ENCODE peak calls at places on chromosome 2, in ten cellular contexts. B is fibroblast of lung; P is pulmonary artery endothelial cell; M is left cardiac atrium; H is LoVo; X is naive thymus-derived CD8-positive, alpha-beta T cell; Y is HS-5; K is T-helper 1 cell; T is aorta; C is stimulated activated CD8-positive, alpha-beta memory T cell treated with anti-CD3 and anti-CD28 coated beads, Interleukin-7, amount 100 ng/mL, for 24 hours. D is an unnamed sample.

GRCh38 chr2:200575957-200576356 is 9.9 kb upstream of the AOX1 start:
- DNase-seq in K (no peak), B (no peak), T (no peak), H (peak; percentile 8), Y (no peak), M (no peak), P (no peak), C (no peak), X (no peak), D (no peak)

GRCh38 chr2:134683561-134684112 is 35.2 kb downstream of the TMEM163 start:
- DNase-seq in Y (no peak), B (peak; percentile 29), H (peak; percentile 1), X (no peak), K (no peak), C (no peak), T (no peak), P (peak; percentile 86), M (no peak), D (no peak)

GRCh38 chr2:149191915-149192314 is 138.5 kb upstream of the LYPD6 start:
- DNase-seq in M (no peak), H (no peak), P (no peak), T (no peak), B (no peak), C (no peak), X (no peak), Y (no peak), K (no peak), D (no peak)

GRCh38 chr2:45852450-45853150 is 201.1 kb downstream of the PRKCE start:
- DNase-seq in M (no peak), Y (no peak), C (no peak), H (no peak), P (no peak), K (no peak), X (no peak), T (no peak), B (no peak), D (no peak)

GRCh38 chr2:130749641-130750040 is 5.7 kb upstream of the AMER3 start:
- DNase-seq in C (no peak), B (no peak), P (no peak), K (no peak), M (no peak), H (no peak), X (no peak), Y (no peak), T (no peak), D (peak; percentile 0)

GRCh38 chr2:133975676-133976428 is 278.0 kb upstream of the MGAT5 start:
- DNase-seq in C (no peak), X (no peak), P (no peak), B (no peak), M (no peak), Y (no peak), K (no peak), H (no peak), T (no peak), D (no peak)

GRCh38 chr2:170006592-170007327 is 171.2 kb upstream of the MYO3B start:
- DNase-seq in T (no peak), M (no peak), Y (no peak), P (peak; percentile 36), B (no peak), H (no peak), C (no peak), X (no peak), K (no peak), D (no peak)

GRCh38 chr2:168592181-168592831 is 136.2 kb downstream of the CERS6 start:
- DNase-seq in K (no peak), Y (no peak), T (no peak), B (no peak), H (no peak), X (no peak), C (no peak), P (no peak), M (no peak), D (no peak)

GRCh38 chr2:226427538-226428307 is 371.9 kb downstream of the IRS1 start:
- DNase-seq in B (peak; percentile 97), Y (peak; percentile 93), P (no peak), T (no peak), K (no peak), C (no peak), M (no peak), X (no peak), H (peak; percentile 44), D (no peak)

GRCh38 chr2:182553483-182553882 is 126.6 kb upstream of the PDE1A start:
- DNase-seq in M (no peak), B (no peak), P (no peak), C (no peak), X (no peak), Y (no peak), T (no peak), K (no peak), H (no peak), D (no peak)

GRCh38 chr2:218281449-218281848 is 10.9 kb downstream of the TMBIM1 start:
- DNase-seq in P (no peak), B (peak; percentile 30), K (no peak), C (no peak), Y (no peak), H (no peak), X (no peak), T (no peak), M (peak; percentile 23), D (no peak)

GRCh38 chr2:54570925-54571694 is 115.0 kb downstream of the SPTBN1 start:
- DNase-seq in K (peak; percentile 55), M (peak; percentile 45), P (no peak), Y (peak; percentile 73), T (no peak), C (peak; percentile 55), B (peak; percentile 99), H (peak; percentile 53), X (peak; percentile 82), D (peak; percentile 37)

GRCh38 chr2:195390686-195391085 is 266.3 kb upstream of the SLC39A10 start:
- DNase-seq in T (no peak), X (no peak), M (no peak), K (no peak), C (no peak), P (no peak), Y (no peak), H (no peak), B (peak; percentile 39), D (no peak)

GRCh38 chr2:234595829-234596228 is 98.9 kb upstream of the ARL4C start:
- DNase-seq in Y (no peak), P (no peak), X (no peak), H (no peak), C (no peak), K (no peak), M (no peak), B (peak; percentile 97), T (no peak), D (no peak)

GRCh38 chr2:230075988-230076631 is 7.4 kb upstream of the SLC16A14 start:
- DNase-seq in B (no peak), M (no peak), X (no peak), H (no peak), C (no peak), P (no peak), K (no peak), T (no peak), Y (no peak), D (no peak)

GRCh38 chr2:62410015-62410453 is 96.0 kb downstream of the TMEM17 start:
- DNase-seq in K (no peak), B (no peak), P (no peak), T (no peak), C (no peak), X (no peak), H (no peak), Y (no peak), M (no peak), D (peak; percentile 70)

GRCh38 chr2:222756951-222757645 is 85.6 kb downstream of the MOGAT1 start:
- DNase-seq in K (no peak), X (no peak), P (no peak), Y (peak; percentile 91), H (peak; percentile 22), T (no peak), B (peak; percentile 91), C (no peak), M (no peak), D (no peak)

GRCh38 chr2:75200140-75200985 is 1.0 kb upstream of the TACR1 start:
- DNase-seq in M (peak; percentile 68), X (no peak), C (no peak), Y (no peak), K (no peak), P (no peak), B (peak; percentile 58), H (no peak), T (peak; percentile 87), D (peak; percentile 72)

GRCh38 chr2:43082111-43082877 is 144.1 kb downstream of the ZFP36L2 start:
- DNase-seq in M (peak; percentile 76), T (peak; percentile 73), P (no peak), B (peak; percentile 86), H (no peak), Y (no peak), X (peak; percentile 26), K (no peak), C (no peak), D (peak; percentile 32)

GRCh38 chr2:55811048-55811447 is 112.5 kb downstream of the EFEMP1 start:
- DNase-seq in Y (no peak), C (no peak), M (no peak), B (no peak), H (no peak), P (no peak), K (no peak), X (no peak), T (no peak), D (no peak)

GRCh38 chr2:219630770-219631405 is 3.5 kb downstream of the SLC4A3 start:
- DNase-seq in Y (no peak), M (peak; percentile 83), K (no peak), H (no peak), C (no peak), X (no peak), P (no peak), B (no peak), T (peak; percentile 70), D (peak; percentile 46)

GRCh38 chr2:230861564-230862255 is 3.0 kb upstream of the ITM2C start:
- DNase-seq in B (no peak), K (no peak), T (no peak), M (no peak), H (no peak), Y (no peak), P (no peak), X (no peak), C (no peak), D (no peak)

GRCh38 chr2:41853427-41854191 is 194.2 kb upstream of the PKDCC start:
- DNase-seq in K (no peak), M (peak; percentile 37), T (no peak), C (no peak), P (no peak), X (no peak), Y (peak; percentile 53), B (peak; percentile 49), H (peak; percentile 60), D (peak; percentile 71)

GRCh38 chr2:162266468-162266754 is 23.2 kb upstream of the FAP start:
- DNase-seq in T (no peak), M (no peak), B (no peak), Y (no peak), X (no peak), P (no peak), H (no peak), C (no peak), K (no peak), D (no peak)

D was measured in testis.